ENCODE peak calls at places on chromosome 14, in five cellular contexts. One of them, this sample, is unnamed.

GRCh38 chr14:25049559-25050493 is at the start of gene STXBP6:
- DNase-seq in endothelial cell of umbilical vein: peak
- DNase-seq in HCT116: no peak
- DNase-seq in breast epithelium: no peak
- DNase-seq in uterus: peak
- DNase-seq in this sample: peak

GRCh38 chr14:45271858-45272537 is 19.0 kb upstream of the MIS18BP1 start:
- DNase-seq in breast epithelium: no peak
- DNase-seq in endothelial cell of umbilical vein: no peak
- DNase-seq in HCT116: no peak
- DNase-seq in uterus: no peak
- DNase-seq in this sample: no peak

GRCh38 chr14:21300892-21301291 is 21.0 kb downstream of the RPGRIP1 start:
- DNase-seq in endothelial cell of umbilical vein: no peak
- DNase-seq in HCT116: no peak
- DNase-seq in uterus: no peak
- DNase-seq in breast epithelium: no peak
- DNase-seq in this sample: no peak

GRCh38 chr14:103132381-103133212 is 9.3 kb downstream of the TNFAIP2 start:
- DNase-seq in HCT116: no peak
- DNase-seq in endothelial cell of umbilical vein: no peak
- DNase-seq in breast epithelium: no peak
- DNase-seq in uterus: no peak
- DNase-seq in this sample: no peak

GRCh38 chr14:70934502-70935134 is 27.4 kb downstream of the PCNX1 start:
- DNase-seq in HCT116: no peak
- DNase-seq in uterus: no peak
- DNase-seq in breast epithelium: no peak
- DNase-seq in endothelial cell of umbilical vein: peak
- DNase-seq in this sample: no peak

GRCh38 chr14:89236846-89237245 is 180.2 kb downstream of the FOXN3 start:
- DNase-seq in uterus: no peak
- DNase-seq in HCT116: no peak
- DNase-seq in endothelial cell of umbilical vein: no peak
- DNase-seq in breast epithelium: no peak
- DNase-seq in this sample: no peak

GRCh38 chr14:47442206-47442605 is 233.2 kb downstream of the MDGA2 start:
- DNase-seq in endothelial cell of umbilical vein: peak
- DNase-seq in breast epithelium: no peak
- DNase-seq in HCT116: peak
- DNase-seq in uterus: no peak
- DNase-seq in this sample: no peak

GRCh38 chr14:99273025-99273723 is 1.2 kb upstream of the BCL11B start:
- DNase-seq in breast epithelium: no peak
- DNase-seq in HCT116: no peak
- DNase-seq in endothelial cell of umbilical vein: peak
- DNase-seq in uterus: no peak
- DNase-seq in this sample: peak

GRCh38 chr14:83470466-83470865 is 1936.8 kb upstream of the SEL1L start:
- DNase-seq in HCT116: no peak
- DNase-seq in endothelial cell of umbilical vein: no peak
- DNase-seq in uterus: no peak
- DNase-seq in breast epithelium: no peak
- DNase-seq in this sample: no peak

GRCh38 chr14:38210587-38211257 is 3.0 kb downstream of the SSTR1 start:
- DNase-seq in uterus: no peak
- DNase-seq in HCT116: no peak
- DNase-seq in breast epithelium: no peak
- DNase-seq in endothelial cell of umbilical vein: peak
- DNase-seq in this sample: no peak

GRCh38 chr14:100333311-100333710 is 10.2 kb downstream of the SLC25A47 start:
- DNase-seq in endothelial cell of umbilical vein: no peak
- DNase-seq in HCT116: no peak
- DNase-seq in uterus: no peak
- DNase-seq in breast epithelium: no peak
- DNase-seq in this sample: no peak

GRCh38 chr14:81001447-81001846 is 46.0 kb downstream of the TSHR start:
- DNase-seq in HCT116: no peak
- DNase-seq in breast epithelium: no peak
- DNase-seq in uterus: no peak
- DNase-seq in endothelial cell of umbilical vein: no peak
- DNase-seq in this sample: no peak

GRCh38 chr14:75223664-75224154 is 47.3 kb upstream of the TMED10 start:
- DNase-seq in breast epithelium: no peak
- DNase-seq in uterus: no peak
- DNase-seq in HCT116: no peak
- DNase-seq in endothelial cell of umbilical vein: no peak
- DNase-seq in this sample: no peak

GRCh38 chr14:68361231-68361630 is 431.6 kb downstream of the ZFP36L1 start:
- DNase-seq in HCT116: no peak
- DNase-seq in endothelial cell of umbilical vein: peak
- DNase-seq in uterus: no peak
- DNase-seq in breast epithelium: no peak
- DNase-seq in this sample: no peak

GRCh38 chr14:41604793-41605534 is 1.7 kb upstream of the LRFN5 start:
- DNase-seq in HCT116: no peak
- DNase-seq in breast epithelium: peak
- DNase-seq in endothelial cell of umbilical vein: no peak
- DNase-seq in uterus: peak
- DNase-seq in this sample: peak

GRCh38 chr14:47227051-47227600 is 448.3 kb downstream of the MDGA2 start:
- DNase-seq in HCT116: no peak
- DNase-seq in uterus: no peak
- DNase-seq in endothelial cell of umbilical vein: peak
- DNase-seq in breast epithelium: no peak
- DNase-seq in this sample: peak

GRCh38 chr14:22540811-22541360 is 48.1 kb downstream of the DAD1 start:
- DNase-seq in endothelial cell of umbilical vein: no peak
- DNase-seq in uterus: no peak
- DNase-seq in breast epithelium: no peak
- DNase-seq in HCT116: no peak
- DNase-seq in this sample: no peak

DNA sequence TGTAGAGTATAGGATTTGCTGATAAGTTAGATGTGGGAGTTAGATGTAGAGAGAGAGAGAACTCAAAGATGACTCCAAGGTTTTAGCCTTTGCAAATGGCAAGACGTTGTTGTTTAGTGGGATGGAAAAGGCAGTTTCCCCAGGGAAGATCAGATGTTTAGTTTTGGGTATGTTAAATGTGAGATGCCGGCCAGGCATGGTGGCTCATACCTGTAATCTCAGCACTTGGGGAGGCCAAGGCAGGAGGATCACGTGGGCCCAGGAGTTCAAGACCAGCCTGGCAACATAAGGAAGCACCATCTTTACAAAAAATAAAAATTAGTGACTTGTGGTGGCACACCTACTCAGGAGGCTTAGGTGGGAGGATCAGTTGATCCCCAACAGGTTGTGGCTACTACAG is 33.5 kb downstream of the SCFD1 start:
- DNase-seq in endothelial cell of umbilical vein: no peak
- DNase-seq in HCT116: no peak
- DNase-seq in uterus: no peak
- DNase-seq in breast epithelium: no peak
- DNase-seq in this sample: no peak
- TF ChIP-seq POLR2A in endothelial cell of umbilical vein: no peak
- TF ChIP-seq POLR2A in HCT116: no peak
- TF ChIP-seq POLR2A in uterus: no peak
- TF ChIP-seq POLR2A in breast epithelium: no peak
- TF ChIP-seq POLR2A in this sample: no peak

DNA sequence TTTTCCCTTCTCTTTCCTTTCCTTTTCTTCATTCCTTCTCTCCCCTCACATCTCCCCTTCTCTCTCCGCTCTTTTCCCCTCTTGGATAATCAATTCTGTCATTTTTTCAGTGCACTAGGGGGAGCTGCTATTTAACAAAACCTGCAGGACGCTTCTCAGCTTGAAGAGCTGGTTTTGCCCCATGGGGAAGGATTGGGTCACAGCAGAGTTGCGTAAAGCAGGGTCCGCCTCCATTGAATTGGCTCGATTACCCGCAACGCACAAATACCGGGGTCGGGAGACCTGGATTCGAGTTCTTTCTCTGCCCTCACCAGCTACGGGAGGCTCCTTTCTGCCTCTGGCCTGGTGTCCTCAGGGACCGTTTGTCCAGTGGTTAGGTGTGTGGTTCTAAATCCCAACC is 42.1 kb upstream of the CHGA start:
- DNase-seq in endothelial cell of umbilical vein: peak
- DNase-seq in uterus: no peak
- DNase-seq in breast epithelium: no peak
- DNase-seq in HCT116: peak
- DNase-seq in this sample: no peak
- TF ChIP-seq CTCF in endothelial cell of umbilical vein: no peak
- TF ChIP-seq CTCF in uterus: no peak
- TF ChIP-seq CTCF in breast epithelium: peak
- TF ChIP-seq CTCF in HCT116: peak
- TF ChIP-seq CTCF in this sample: no peak

DNA sequence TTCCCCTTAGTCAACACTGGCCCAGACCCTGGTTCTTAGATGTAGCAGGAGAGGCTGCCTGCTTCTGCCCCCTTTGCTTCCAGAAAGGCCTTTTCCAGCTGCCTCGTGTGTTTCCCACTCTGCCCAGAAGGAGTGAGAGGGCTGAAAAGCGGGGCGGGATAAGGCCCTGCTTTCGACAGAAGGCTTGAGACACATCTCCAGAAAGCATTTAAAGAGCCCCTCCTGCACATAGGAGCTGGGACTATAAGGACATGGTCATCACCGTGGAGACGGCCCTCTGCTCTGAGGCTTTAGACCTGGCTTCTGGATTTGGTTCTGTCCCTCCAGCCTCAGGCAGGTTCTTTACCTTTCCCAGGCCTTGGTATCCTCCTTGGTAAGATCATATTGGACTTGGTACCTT is 11.9 kb downstream of the CALM1 start:
- DNase-seq in breast epithelium: no peak
- DNase-seq in endothelial cell of umbilical vein: no peak
- DNase-seq in HCT116: no peak
- DNase-seq in uterus: no peak
- DNase-seq in this sample: peak
- TF ChIP-seq POLR2A in breast epithelium: no peak
- TF ChIP-seq POLR2A in endothelial cell of umbilical vein: no peak
- TF ChIP-seq POLR2A in HCT116: no peak
- TF ChIP-seq POLR2A in uterus: no peak
- TF ChIP-seq POLR2A in this sample: no peak

GRCh38 chr14:59582161-59582560 is 5.5 kb upstream of the CCDC175 start:
- DNase-seq in HCT116: no peak
- DNase-seq in breast epithelium: no peak
- DNase-seq in endothelial cell of umbilical vein: no peak
- DNase-seq in uterus: no peak
- DNase-seq in this sample: no peak

GRCh38 chr14:59576332-59577294 is at the start of gene CCDC175:
- DNase-seq in HCT116: peak
- DNase-seq in endothelial cell of umbilical vein: peak
- DNase-seq in breast epithelium: no peak
- DNase-seq in uterus: peak
- DNase-seq in this sample: peak
- TF ChIP-seq CTCF in HCT116: peak
- TF ChIP-seq CTCF in endothelial cell of umbilical vein: peak
- TF ChIP-seq CTCF in breast epithelium: peak
- TF ChIP-seq CTCF in uterus: peak
- TF ChIP-seq CTCF in this sample: no peak

GRCh38 chr14:55077155-55077554 is 25.7 kb downstream of the MAPK1IP1L start:
- DNase-seq in breast epithelium: no peak
- DNase-seq in HCT116: peak
- DNase-seq in uterus: no peak
- DNase-seq in endothelial cell of umbilical vein: no peak
- DNase-seq in this sample: no peak

GRCh38 chr14:55073856-55074255 is 22.4 kb downstream of the MAPK1IP1L start:
- DNase-seq in uterus: no peak
- DNase-seq in breast epithelium: no peak
- DNase-seq in endothelial cell of umbilical vein: no peak
- DNase-seq in HCT116: no peak
- DNase-seq in this sample: no peak

GRCh38 chr14:55074662-55075061 is 23.2 kb downstream of the MAPK1IP1L start:
- DNase-seq in HCT116: no peak
- DNase-seq in uterus: no peak
- DNase-seq in breast epithelium: no peak
- DNase-seq in endothelial cell of umbilical vein: no peak
- DNase-seq in this sample: no peak

GRCh38 chr14:55075628-55076027 is 24.2 kb downstream of the MAPK1IP1L start:
- DNase-seq in HCT116: no peak
- DNase-seq in uterus: no peak
- DNase-seq in breast epithelium: no peak
- DNase-seq in endothelial cell of umbilical vein: no peak
- DNase-seq in this sample: no peak

GRCh38 chr14:55077691-55078151 is 26.3 kb downstream of the MAPK1IP1L start:
- DNase-seq in endothelial cell of umbilical vein: no peak
- DNase-seq in breast epithelium: no peak
- DNase-seq in uterus: no peak
- DNase-seq in HCT116: peak
- DNase-seq in this sample: peak
- TF ChIP-seq POLR2A in endothelial cell of umbilical vein: no peak
- TF ChIP-seq POLR2A in breast epithelium: no peak
- TF ChIP-seq POLR2A in uterus: no peak
- TF ChIP-seq POLR2A in HCT116: no peak
- TF ChIP-seq POLR2A in this sample: no peak

GRCh38 chr14:77140343-77140936 is 1.2 kb downstream of the ZDHHC22 start:
- DNase-seq in uterus: no peak
- DNase-seq in breast epithelium: peak
- DNase-seq in endothelial cell of umbilical vein: no peak
- DNase-seq in HCT116: no peak
- DNase-seq in this sample: no peak

GRCh38 chr14:77141592-77142288 is at the start of gene ZDHHC22:
- DNase-seq in uterus: no peak
- DNase-seq in breast epithelium: peak
- DNase-seq in HCT116: no peak
- DNase-seq in endothelial cell of umbilical vein: no peak
- DNase-seq in this sample: no peak

GRCh38 chr14:77139540-77140342 is 1.9 kb downstream of the ZDHHC22 start:
- DNase-seq in uterus: no peak
- DNase-seq in endothelial cell of umbilical vein: no peak
- DNase-seq in HCT116: peak
- DNase-seq in breast epithelium: peak
- DNase-seq in this sample: no peak

GRCh38 chr14:77142289-77142814 is 761 bp upstream of the ZDHHC22 start:
- DNase-seq in HCT116: no peak
- DNase-seq in breast epithelium: no peak
- DNase-seq in uterus: no peak
- DNase-seq in endothelial cell of umbilical vein: no peak
- DNase-seq in this sample: no peak

DNA sequence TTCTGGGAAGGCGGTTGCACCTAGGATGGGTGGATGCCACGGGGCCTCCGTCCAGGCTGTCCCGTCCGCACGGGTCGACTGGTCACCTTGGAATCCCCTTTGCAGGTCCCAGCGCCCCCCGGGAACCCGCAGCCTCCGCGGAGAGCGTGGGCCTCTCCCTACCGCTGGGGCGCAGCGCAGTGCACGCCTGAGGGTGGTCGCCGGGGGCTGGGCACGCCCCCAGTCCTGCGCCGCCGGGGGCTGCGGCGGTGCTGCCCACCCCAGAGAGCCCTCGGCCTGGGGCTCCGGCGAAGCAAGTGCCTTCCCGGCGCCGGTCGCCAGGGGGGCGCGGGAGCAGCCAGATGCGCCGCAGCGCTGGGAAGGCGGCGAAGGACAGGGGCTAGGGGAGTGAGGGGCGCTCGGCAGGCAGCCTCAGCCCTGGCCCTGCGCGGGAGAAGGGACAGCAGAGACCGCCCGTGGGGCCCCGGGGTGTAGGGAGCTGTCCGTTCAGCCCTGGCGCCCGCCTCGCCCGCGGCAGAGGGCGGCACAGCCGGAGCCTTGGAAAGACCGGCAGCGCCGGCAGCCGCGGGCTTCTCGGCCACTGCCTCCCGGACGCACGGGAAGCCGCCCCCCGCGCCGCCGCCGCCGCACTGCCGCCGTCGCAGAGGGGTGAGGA is 527 bp downstream of the ZDHHC22 start:
- DNase-seq in endothelial cell of umbilical vein: peak
- DNase-seq in breast epithelium: no peak
- DNase-seq in uterus: no peak
- DNase-seq in HCT116: no peak
- DNase-seq in this sample: no peak
- TF ChIP-seq CTCF in endothelial cell of umbilical vein: peak
- TF ChIP-seq CTCF in breast epithelium: no peak
- TF ChIP-seq CTCF in uterus: peak
- TF ChIP-seq CTCF in HCT116: no peak
- TF ChIP-seq CTCF in this sample: no peak

This sample was measured in lower leg skin.